ENCODE peak calls at places on chromosomes 2 and 18, in four cellular contexts. L, V, S and Y are unnamed samples.

GRCh38 chr2:127193164-127193947 is 26.7 kb downstream of the CYP27C1 start:
- DNase-seq in L (peak), V (no peak), S (peak), Y (no peak)

GRCh38 chr18:52546686-52547346 is 206.8 kb downstream of the DCC start:
- DNase-seq in L (no peak), V (no peak), S (no peak), Y (no peak)

GRCh38 chr2:187580462-187581124 is 26.4 kb upstream of the TFPI start:
- DNase-seq in L (no peak), V (peak), S (peak), Y (peak)

GRCh38 chr2:216693414-216694100 is 1.8 kb downstream of the IGFBP5 start:
- DNase-seq in L (no peak), V (no peak), S (no peak), Y (no peak)

GRCh38 chr18:41604964-41605363 is 350.1 kb upstream of the PIK3C3 start:
- DNase-seq in L (no peak), V (no peak), S (no peak), Y (no peak)

GRCh38 chr18:79275992-79276391 is 119.7 kb upstream of the NFATC1 start:
- DNase-seq in L (no peak), V (no peak), S (no peak), Y (peak)

GRCh38 chr2:240591784-240592183 is 5.2 kb downstream of the CAPN10 start:
- DNase-seq in L (peak), V (no peak), S (no peak), Y (no peak)

GRCh38 chr18:72871091-72871490 is 3.3 kb upstream of the NETO1 start:
- DNase-seq in L (no peak), V (peak), S (no peak), Y (peak)

GRCh38 chr2:65199891-65200290 is 27.7 kb upstream of the ACTR2 start:
- DNase-seq in L (no peak), V (peak), S (no peak), Y (no peak)

GRCh38 chr2:201831469-201831868 is 25.1 kb downstream of the CDK15 start:
- DNase-seq in L (no peak), V (peak), S (peak), Y (peak)

GRCh38 chr2:105820151-105820550 is 75.4 kb downstream of the NCK2 start:
- DNase-seq in L (no peak), V (no peak), S (no peak), Y (no peak)

GRCh38 chr18:47215554-47216138 is 35.8 kb downstream of the SKOR2 start:
- DNase-seq in L (no peak), V (peak), S (peak), Y (peak)

GRCh38 chr18:64380117-64380516 is 231.2 kb upstream of the LINC00305 start:
- DNase-seq in L (no peak), V (no peak), S (no peak), Y (no peak)

GRCh38 chr2:238791345-238791744 is 56.5 kb upstream of the TWIST2 start:
- DNase-seq in L (peak), V (no peak), S (no peak), Y (peak)

GRCh38 chr2:54898451-54899226 is 151.6 kb downstream of the RTN4 start:
- DNase-seq in L (no peak), V (no peak), S (no peak), Y (no peak)

GRCh38 chr2:1374281-1374680 is 39.0 kb upstream of the TPO start:
- DNase-seq in L (no peak), V (no peak), S (no peak), Y (no peak)
- H3K4me3 ChIP-seq in L (no peak), V (no peak), S (no peak), Y (no peak)

GRCh38 chr2:18153741-18154140 is 275.3 kb downstream of the KCNS3 start:
- DNase-seq in L (no peak), V (no peak), S (no peak), Y (no peak)
- TF ChIP-seq CTCF in L (no peak), V (no peak), S (no peak), Y (no peak)

GRCh38 chr2:68372435-68372834 is 7.4 kb downstream of the PLEK start:
- DNase-seq in L (no peak), V (no peak), S (no peak), Y (no peak)
- H3K4me3 ChIP-seq in L (no peak), V (no peak), S (no peak), Y (no peak)

GRCh38 chr18:66560092-66560491 is 43.8 kb downstream of the CDH19 start:
- DNase-seq in L (no peak), V (peak), S (peak), Y (no peak)
- TF ChIP-seq CTCF in L (peak), V (peak), S (no peak), Y (no peak)

GRCh38 chr2:134170269-134170668 is 83.6 kb upstream of the MGAT5 start:
- DNase-seq in L (no peak), V (no peak), S (peak), Y (peak)

GRCh38 chr2:134173338-134174016 is 80.4 kb upstream of the MGAT5 start:
- DNase-seq in L (no peak), V (no peak), S (no peak), Y (no peak)

GRCh38 chr2:134170700-134171099 is 83.2 kb upstream of the MGAT5 start:
- DNase-seq in L (no peak), V (no peak), S (no peak), Y (no peak)

GRCh38 chr2:134167015-134167414 is 86.9 kb upstream of the MGAT5 start:
- DNase-seq in L (no peak), V (peak), S (peak), Y (peak)

GRCh38 chr2:134169788-134170187 is 84.1 kb upstream of the MGAT5 start:
- DNase-seq in L (no peak), V (no peak), S (no peak), Y (no peak)
- H3K4me3 ChIP-seq in L (no peak), V (no peak), S (no peak), Y (no peak)

GRCh38 chr2:9781252-9781651 is 62.0 kb upstream of the TAF1B start:
- DNase-seq in L (no peak), V (no peak), S (no peak), Y (peak)

GRCh38 chr2:9779572-9780264 is 63.6 kb upstream of the TAF1B start:
- DNase-seq in L (no peak), V (no peak), S (no peak), Y (no peak)

GRCh38 chr2:9778471-9779402 is 64.5 kb upstream of the TAF1B start:
- DNase-seq in L (peak), V (no peak), S (peak), Y (no peak)

GRCh38 chr2:9780368-9781130 is 62.7 kb upstream of the TAF1B start:
- DNase-seq in L (no peak), V (no peak), S (no peak), Y (no peak)

GRCh38 chr2:9782197-9782719 is 61.0 kb upstream of the TAF1B start:
- DNase-seq in L (no peak), V (no peak), S (peak), Y (no peak)
- TF ChIP-seq CTCF in L (no peak), V (no peak), S (no peak), Y (no peak)

GRCh38 chr18:24214913-24215312 is 76.1 kb downstream of the CABYR start:
- DNase-seq in L (no peak), V (no peak), S (no peak), Y (peak)
- H3K4me3 ChIP-seq in L (no peak), V (no peak), S (no peak), Y (no peak)

GRCh38 chr2:189440947-189441708 is at the start of gene WDR75:
- DNase-seq in L (peak), V (peak), S (peak), Y (peak)
- TF ChIP-seq CTCF in L (no peak), V (no peak), S (no peak), Y (no peak)

GRCh38 chr18:74616494-74616893 is 18.8 kb downstream of the ZNF407 start:
- DNase-seq in L (no peak), V (no peak), S (no peak), Y (no peak)
- H3K4me3 ChIP-seq in L (no peak), V (no peak), S (no peak), Y (no peak)